ENCODE peak calls at places on chromosomes 1 and 21, in nine cellular contexts. O, H, P, J, K, W, V, U and G are unnamed samples. For H3K36me3, the result is how much of the 10 kb centered on the place peaks cover.

GRCh38 chr1:232012773-232013386 is 386.3 kb downstream of the DISC1 start:
- DNase-seq in O (peak), H (peak), P (no peak), J (peak), K (no peak), W (peak), V (peak), U (no peak), G (peak)

GRCh38 chr1:152623203-152623844 is 421 bp upstream of the LCE3A start:
- DNase-seq in O (no peak), H (no peak), P (no peak), J (peak), K (no peak), W (no peak), V (no peak), U (no peak), G (no peak)

GRCh38 chr1:173477286-173478098 is at the start of gene PRDX6:
- DNase-seq in O (peak), H (peak), P (no peak), J (peak), K (peak), W (peak), V (peak), U (peak), G (peak)

GRCh38 chr1:30804822-30805221 is 47.2 kb upstream of the LAPTM5 start:
- DNase-seq in O (no peak), H (no peak), P (no peak), J (no peak), K (no peak), W (no peak), V (no peak), U (no peak), G (no peak)

GRCh38 chr1:81703352-81703735 is 97.4 kb upstream of the ADGRL2 start:
- DNase-seq in O (no peak), H (peak), P (no peak), J (no peak), K (no peak), W (no peak), V (peak), U (no peak), G (peak)

GRCh38 chr1:168264296-168264695 is 16.4 kb upstream of the TBX19 start:
- DNase-seq in O (no peak), H (no peak), P (no peak), J (no peak), K (no peak), W (no peak), V (no peak), U (no peak), G (no peak)

GRCh38 chr1:212255705-212256307 is 29.4 kb upstream of the PPP2R5A start:
- DNase-seq in O (no peak), H (peak), P (no peak), J (no peak), K (no peak), W (no peak), V (no peak), U (no peak), G (no peak)

GRCh38 chr1:247322849-247323586 is 8.6 kb downstream of the ZNF496 start:
- DNase-seq in O (no peak), H (no peak), P (no peak), J (no peak), K (no peak), W (no peak), V (no peak), U (no peak), G (no peak)

GRCh38 chr1:155967410-155968400 is 10.6 kb downstream of the ARHGEF2 start:
- DNase-seq in O (peak), H (peak), P (no peak), J (no peak), K (no peak), W (no peak), V (peak), U (no peak), G (no peak)

GRCh38 chr1:68516066-68516465 is 19.2 kb upstream of the DEPDC1 start:
- DNase-seq in O (no peak), H (peak), P (no peak), J (no peak), K (no peak), W (no peak), V (no peak), U (no peak), G (no peak)

GRCh38 chr1:9770276-9770675 is 53.5 kb downstream of the CLSTN1 start:
- DNase-seq in O (no peak), H (no peak), P (no peak), J (no peak), K (no peak), W (no peak), V (no peak), U (no peak), G (no peak)

GRCh38 chr1:66775646-66776045 is 23.4 kb downstream of the DYNLT5 start:
- DNase-seq in O (no peak), H (no peak), P (no peak), J (no peak), K (no peak), W (no peak), V (no peak), U (no peak), G (no peak)

GRCh38 chr21:44696572-44696971 is 400 bp upstream of the KRTAP10-12 start:
- DNase-seq in O (no peak), H (no peak), P (no peak), J (no peak), K (no peak), W (no peak), V (no peak), U (no peak), G (no peak)

GRCh38 chr1:147245586-147246021 is 3.1 kb downstream of the CHD1L start:
- DNase-seq in O (no peak), H (no peak), P (no peak), J (no peak), K (no peak), W (no peak), V (no peak), U (no peak), G (no peak)

GRCh38 chr21:28099296-28099695 is 893.4 kb downstream of the LTN1 start:
- DNase-seq in O (peak), H (peak), P (no peak), J (peak), K (no peak), W (peak), V (no peak), U (no peak), G (no peak)

GRCh38 chr1:234610061-234610581 is at the start of gene IRF2BP2:
- DNase-seq in O (peak), H (peak), P (no peak), J (peak), K (peak), W (peak), V (peak), U (peak), G (peak)

GRCh38 chr1:56070601-56071000 is 508.8 kb downstream of the PLPP3 start:
- DNase-seq in O (no peak), H (peak), P (no peak), J (no peak), K (no peak), W (no peak), V (no peak), U (no peak), G (no peak)

GRCh38 chr1:53633073-53633704 is 105.8 kb downstream of the GLIS1 start:
- DNase-seq in O (no peak), H (no peak), P (no peak), J (no peak), K (no peak), W (no peak), V (no peak), U (peak), G (no peak)

GRCh38 chr1:201295346-201295745 is 12.0 kb downstream of the PKP1 start:
- DNase-seq in O (no peak), H (no peak), P (no peak), J (no peak), K (no peak), W (no peak), V (no peak), U (no peak), G (no peak)
- H3K27ac ChIP-seq in O (no peak), H (no peak), P (no peak), J (no peak), K (peak), W (no peak), V (no peak), U (peak), G (no peak)

GRCh38 chr1:192266645-192267044 is 50.1 kb upstream of the RGS21 start:
- DNase-seq in O (no peak), H (no peak), P (no peak), J (no peak), K (no peak), W (no peak), V (no peak), U (no peak), G (no peak)
- H3K36me3 ChIP-seq in O (under half), H (under half), P (under half), J (under half), K (under half), W (under half), V (under half), U (under half), G (under half)

GRCh38 chr1:51331206-51332100 is 1.1 kb upstream of the TTC39A start:
- DNase-seq in O (peak), H (peak), P (peak), J (no peak), K (no peak), W (peak), V (peak), U (peak), G (peak)
- H3K4me3 ChIP-seq in O (peak), H (no peak), P (no peak), J (no peak), K (no peak), W (no peak), V (no peak), U (no peak), G (no peak)

DNA sequence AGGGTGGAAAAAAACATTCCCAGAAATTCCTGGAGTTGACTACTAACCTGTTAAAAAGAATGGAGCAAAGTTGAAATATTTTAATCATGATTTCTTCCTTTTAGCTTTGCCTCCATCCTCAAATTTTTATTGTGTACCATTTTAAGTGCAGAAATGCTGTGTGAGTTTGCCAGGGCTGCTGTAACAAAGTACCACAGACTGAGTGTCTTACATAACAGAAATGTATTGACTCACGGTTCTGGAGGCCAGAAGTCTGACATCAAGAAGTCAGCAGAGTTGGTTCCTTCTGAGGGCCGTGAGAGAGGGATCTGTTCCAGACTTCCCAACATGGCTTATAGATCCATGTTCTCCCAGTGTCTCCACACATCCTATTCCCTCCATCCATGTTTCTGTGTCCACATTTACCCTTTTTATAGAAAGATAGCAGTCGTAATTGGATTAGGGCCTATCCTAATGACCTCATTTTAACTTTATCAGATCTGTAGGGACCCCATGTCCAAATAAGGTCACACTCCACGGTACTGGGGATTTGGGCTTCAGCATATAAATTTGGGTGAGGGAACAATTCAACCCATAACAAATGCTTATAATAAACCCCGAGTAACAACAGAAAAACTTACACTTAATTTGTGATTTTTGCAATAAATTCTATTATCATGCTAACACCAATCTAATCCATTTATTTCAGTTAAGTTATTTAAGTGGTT is 12.7 kb downstream of the SNX7 start:
- DNase-seq in O (no peak), H (peak), P (no peak), J (no peak), K (no peak), W (no peak), V (no peak), U (no peak), G (no peak)
- H3K27ac ChIP-seq in O (no peak), H (no peak), P (no peak), J (no peak), K (no peak), W (no peak), V (no peak), U (no peak), G (no peak)

GRCh38 chr1:1776672-1777393 is 1.4 kb downstream of the NADK start:
- DNase-seq in O (no peak), H (no peak), P (no peak), J (no peak), K (no peak), W (no peak), V (no peak), U (no peak), G (no peak)

GRCh38 chr1:1775364-1776226 is 2.7 kb downstream of the NADK start:
- DNase-seq in O (peak), H (no peak), P (no peak), J (no peak), K (no peak), W (no peak), V (no peak), U (no peak), G (no peak)

GRCh38 chr1:1771096-1771495 is 7.2 kb downstream of the NADK start:
- DNase-seq in O (no peak), H (no peak), P (no peak), J (no peak), K (no peak), W (no peak), V (no peak), U (no peak), G (no peak)

GRCh38 chr1:1777510-1777909 is 760 bp downstream of the NADK start:
- DNase-seq in O (peak), H (peak), P (no peak), J (no peak), K (no peak), W (peak), V (no peak), U (no peak), G (no peak)

GRCh38 chr1:1773874-1774273 is 4.4 kb downstream of the NADK start:
- DNase-seq in O (no peak), H (no peak), P (no peak), J (no peak), K (no peak), W (no peak), V (no peak), U (no peak), G (no peak)
- H3K36me3 ChIP-seq in O (under half), H (under half), P (under half), J (under half), K (under half), W (under half), V (under half), U (under half), G (under half)

DNA sequence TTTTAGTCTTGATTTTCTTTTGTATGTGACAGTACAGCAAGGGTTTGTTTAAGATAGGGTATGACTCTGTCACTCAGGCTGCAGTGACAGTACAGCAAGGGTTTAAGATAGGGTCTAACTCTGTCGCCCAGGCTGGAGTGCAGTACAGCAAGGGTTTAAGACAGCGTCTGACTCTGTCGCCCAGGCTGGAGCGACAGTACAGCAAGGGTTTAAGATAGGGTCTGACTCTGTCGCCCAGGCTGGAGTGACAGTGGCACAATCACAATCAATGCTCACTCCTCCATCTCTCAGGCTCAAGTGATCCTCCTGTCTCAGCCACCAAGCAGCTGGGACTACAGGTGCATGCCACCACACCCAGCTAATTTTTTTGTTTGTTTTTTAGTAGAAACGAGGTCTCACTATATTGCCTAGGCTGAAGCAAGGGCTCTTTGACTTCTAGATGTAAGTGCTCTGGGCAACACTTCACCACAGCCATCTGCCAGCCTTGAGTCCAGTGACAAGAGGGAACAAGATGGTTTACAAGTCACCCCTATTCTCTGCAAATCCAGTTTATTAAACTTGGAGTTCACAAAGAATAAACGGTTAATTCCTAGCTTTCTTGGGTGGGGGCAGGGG is 965 bp upstream of the SH2D5 start:
- DNase-seq in O (no peak), H (no peak), P (no peak), J (no peak), K (no peak), W (no peak), V (no peak), U (no peak), G (no peak)
- H3K4me3 ChIP-seq in O (peak), H (no peak), P (peak), J (peak), K (no peak), W (no peak), V (no peak), U (peak), G (peak)

DNA sequence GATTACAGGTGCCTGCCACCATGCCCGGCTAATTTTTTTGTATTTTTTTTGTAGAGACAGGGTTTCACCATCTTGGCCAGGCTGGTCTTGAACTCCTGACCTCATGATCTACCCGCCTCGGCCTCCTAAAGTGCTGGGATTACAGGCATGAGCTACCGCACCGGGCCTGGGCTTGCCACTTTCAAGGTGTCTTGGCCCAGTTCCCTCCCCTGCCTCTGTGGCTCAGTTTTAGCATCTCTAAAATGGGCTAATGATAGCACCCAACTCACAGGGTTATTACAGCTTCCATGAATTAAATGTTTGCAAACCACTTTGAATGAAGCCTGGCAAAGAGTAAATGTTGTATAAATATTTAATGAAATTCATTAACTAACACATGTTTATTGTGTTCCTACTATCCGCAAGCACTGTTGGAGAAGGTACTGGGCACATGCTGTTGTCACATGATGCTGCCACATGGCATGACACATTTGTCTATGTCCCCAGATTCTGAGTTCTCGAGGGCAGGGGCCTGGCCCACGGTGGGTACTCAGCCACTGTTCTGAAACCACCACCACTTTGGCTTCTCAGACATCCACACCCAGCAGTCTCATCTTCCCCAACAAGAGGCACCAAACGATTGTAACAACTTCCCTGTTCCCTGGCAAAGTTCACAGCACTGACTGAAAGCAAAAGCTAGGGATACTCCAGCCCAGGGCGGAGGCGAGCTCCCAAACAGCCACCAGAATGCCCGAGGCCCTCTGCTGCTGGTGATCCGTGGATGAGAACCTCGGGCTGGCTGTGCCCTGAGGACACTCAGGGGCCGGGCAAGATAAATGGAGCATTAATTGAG is 9.7 kb downstream of the IFFO2 start:
- DNase-seq in O (no peak), H (no peak), P (no peak), J (no peak), K (no peak), W (no peak), V (no peak), U (no peak), G (no peak)
- H3K27ac ChIP-seq in O (no peak), H (peak), P (no peak), J (no peak), K (no peak), W (peak), V (no peak), U (peak), G (no peak)

DNA sequence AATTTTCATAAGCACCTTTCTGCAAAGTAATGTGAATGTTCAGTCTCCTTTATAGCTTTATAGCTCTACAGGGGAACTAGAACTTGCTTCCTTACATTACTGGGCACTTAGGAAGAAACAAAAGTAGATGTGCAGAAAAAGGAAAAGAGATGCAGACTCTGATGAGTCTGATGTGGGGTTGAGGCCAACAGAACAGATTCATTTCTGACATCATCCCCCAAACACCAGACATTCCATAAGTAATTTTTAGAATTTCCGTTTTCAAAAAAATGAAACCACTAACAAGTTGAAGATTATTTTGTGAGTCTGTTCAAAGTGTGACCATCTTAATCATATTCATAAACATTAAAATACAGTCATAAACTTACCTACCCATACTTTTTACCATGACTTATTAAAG is 96.0 kb downstream of the NRIP1 start:
- DNase-seq in O (no peak), H (no peak), P (no peak), J (no peak), K (no peak), W (no peak), V (no peak), U (no peak), G (no peak)
- H3K36me3 ChIP-seq in O (under half), H (under half), P (under half), J (under half), K (under half), W (under half), V (under half), U (under half), G (under half)